ENCODE peak calls at places on chromosomes 12 and 14, in eight cellular contexts. One of them, this sample, is unnamed.
A peak's percentile ranks its signal among the peaks of the same experiment; 100 is the strongest.

GRCh38 chr14:96940009-96940408 is 142.8 kb downstream of the VRK1 start:
- DNase-seq in activated B cell treated with CpG ODN at 0.5 μM for 24 hours: no peak
- DNase-seq in ovary: no peak
- DNase-seq in GOT3: no peak
- DNase-seq in SW 1271: no peak
- DNase-seq in caudate nucleus: no peak
- DNase-seq in lower lobe of right lung: no peak
- DNase-seq in stimulated activated CD4-positive, alpha-beta T cell treated with anti-CD3 and anti-CD28 coated beads, Interleukin-15, amount 100 ng/mL, for 48 hours: no peak
- DNase-seq in this sample: no peak

GRCh38 chr14:89304972-89305703 is 111.9 kb downstream of the FOXN3 start:
- DNase-seq in activated B cell treated with CpG ODN at 0.5 μM for 24 hours: peak; percentile 40
- DNase-seq in ovary: peak; percentile 53
- DNase-seq in GOT3: no peak
- DNase-seq in SW 1271: no peak
- DNase-seq in caudate nucleus: no peak
- DNase-seq in lower lobe of right lung: no peak
- DNase-seq in stimulated activated CD4-positive, alpha-beta T cell treated with anti-CD3 and anti-CD28 coated beads, Interleukin-15, amount 100 ng/mL, for 48 hours: no peak
- DNase-seq in this sample: peak; percentile 68

GRCh38 chr12:89525002-89525823 is 617 bp upstream of the GALNT4 start:
- DNase-seq in activated B cell treated with CpG ODN at 0.5 μM for 24 hours: no peak
- DNase-seq in ovary: peak; percentile 64
- DNase-seq in GOT3: no peak
- DNase-seq in SW 1271: no peak
- DNase-seq in caudate nucleus: no peak
- DNase-seq in lower lobe of right lung: peak; percentile 68
- DNase-seq in stimulated activated CD4-positive, alpha-beta T cell treated with anti-CD3 and anti-CD28 coated beads, Interleukin-15, amount 100 ng/mL, for 48 hours: peak; percentile 25
- DNase-seq in this sample: peak; percentile 27

GRCh38 chr12:57729321-57729844 is 9.2 kb downstream of the AGAP2 start:
- DNase-seq in activated B cell treated with CpG ODN at 0.5 μM for 24 hours: no peak
- DNase-seq in ovary: peak; percentile 10
- DNase-seq in GOT3: no peak
- DNase-seq in SW 1271: no peak
- DNase-seq in caudate nucleus: no peak
- DNase-seq in lower lobe of right lung: no peak
- DNase-seq in stimulated activated CD4-positive, alpha-beta T cell treated with anti-CD3 and anti-CD28 coated beads, Interleukin-15, amount 100 ng/mL, for 48 hours: no peak
- DNase-seq in this sample: no peak

GRCh38 chr12:89883630-89884364 is 175.2 kb upstream of the ATP2B1 start:
- DNase-seq in activated B cell treated with CpG ODN at 0.5 μM for 24 hours: no peak
- DNase-seq in ovary: no peak
- DNase-seq in GOT3: no peak
- DNase-seq in SW 1271: no peak
- DNase-seq in caudate nucleus: no peak
- DNase-seq in lower lobe of right lung: no peak
- DNase-seq in stimulated activated CD4-positive, alpha-beta T cell treated with anti-CD3 and anti-CD28 coated beads, Interleukin-15, amount 100 ng/mL, for 48 hours: no peak
- DNase-seq in this sample: no peak

GRCh38 chr12:104181313-104181712 is 34.3 kb upstream of the TXNRD1 start:
- DNase-seq in activated B cell treated with CpG ODN at 0.5 μM for 24 hours: no peak
- DNase-seq in ovary: no peak
- DNase-seq in GOT3: no peak
- DNase-seq in SW 1271: no peak
- DNase-seq in caudate nucleus: no peak
- DNase-seq in lower lobe of right lung: no peak
- DNase-seq in stimulated activated CD4-positive, alpha-beta T cell treated with anti-CD3 and anti-CD28 coated beads, Interleukin-15, amount 100 ng/mL, for 48 hours: no peak
- DNase-seq in this sample: no peak

GRCh38 chr12:95220726-95221125 is 3.1 kb downstream of the VEZT start:
- DNase-seq in activated B cell treated with CpG ODN at 0.5 μM for 24 hours: no peak
- DNase-seq in ovary: no peak
- DNase-seq in GOT3: no peak
- DNase-seq in SW 1271: no peak
- DNase-seq in caudate nucleus: no peak
- DNase-seq in lower lobe of right lung: no peak
- DNase-seq in stimulated activated CD4-positive, alpha-beta T cell treated with anti-CD3 and anti-CD28 coated beads, Interleukin-15, amount 100 ng/mL, for 48 hours: no peak
- DNase-seq in this sample: no peak

GRCh38 chr12:57849035-57849434 is 2.5 kb upstream of the CTDSP2 start:
- DNase-seq in activated B cell treated with CpG ODN at 0.5 μM for 24 hours: no peak
- DNase-seq in ovary: no peak
- DNase-seq in GOT3: no peak
- DNase-seq in SW 1271: no peak
- DNase-seq in caudate nucleus: no peak
- DNase-seq in lower lobe of right lung: no peak
- DNase-seq in stimulated activated CD4-positive, alpha-beta T cell treated with anti-CD3 and anti-CD28 coated beads, Interleukin-15, amount 100 ng/mL, for 48 hours: no peak
- DNase-seq in this sample: no peak

GRCh38 chr12:125100551-125101434 is 35.6 kb downstream of the AACS start:
- DNase-seq in activated B cell treated with CpG ODN at 0.5 μM for 24 hours: no peak
- DNase-seq in ovary: no peak
- DNase-seq in GOT3: no peak
- DNase-seq in SW 1271: no peak
- DNase-seq in caudate nucleus: no peak
- DNase-seq in lower lobe of right lung: no peak
- DNase-seq in stimulated activated CD4-positive, alpha-beta T cell treated with anti-CD3 and anti-CD28 coated beads, Interleukin-15, amount 100 ng/mL, for 48 hours: no peak
- DNase-seq in this sample: no peak

GRCh38 chr12:128578045-128578444 is 245.7 kb downstream of the SLC15A4 start:
- DNase-seq in activated B cell treated with CpG ODN at 0.5 μM for 24 hours: no peak
- DNase-seq in ovary: no peak
- DNase-seq in GOT3: no peak
- DNase-seq in SW 1271: no peak
- DNase-seq in caudate nucleus: no peak
- DNase-seq in lower lobe of right lung: no peak
- DNase-seq in stimulated activated CD4-positive, alpha-beta T cell treated with anti-CD3 and anti-CD28 coated beads, Interleukin-15, amount 100 ng/mL, for 48 hours: no peak
- DNase-seq in this sample: no peak

GRCh38 chr14:23569443-23570151 is 2.0 kb upstream of the AP1G2 start:
- DNase-seq in activated B cell treated with CpG ODN at 0.5 μM for 24 hours: no peak
- DNase-seq in ovary: no peak
- DNase-seq in GOT3: no peak
- DNase-seq in SW 1271: no peak
- DNase-seq in caudate nucleus: peak; percentile 87
- DNase-seq in lower lobe of right lung: no peak
- DNase-seq in stimulated activated CD4-positive, alpha-beta T cell treated with anti-CD3 and anti-CD28 coated beads, Interleukin-15, amount 100 ng/mL, for 48 hours: no peak
- DNase-seq in this sample: no peak

GRCh38 chr12:124565071-124565491 is 2.3 kb downstream of the NCOR2 start:
- DNase-seq in activated B cell treated with CpG ODN at 0.5 μM for 24 hours: no peak
- DNase-seq in ovary: peak; percentile 55
- DNase-seq in GOT3: no peak
- DNase-seq in SW 1271: no peak
- DNase-seq in caudate nucleus: peak; percentile 28
- DNase-seq in lower lobe of right lung: no peak
- DNase-seq in stimulated activated CD4-positive, alpha-beta T cell treated with anti-CD3 and anti-CD28 coated beads, Interleukin-15, amount 100 ng/mL, for 48 hours: no peak
- DNase-seq in this sample: peak; percentile 75

GRCh38 chr14:64109821-64110554 is 184.2 kb downstream of the ESR2 start:
- DNase-seq in activated B cell treated with CpG ODN at 0.5 μM for 24 hours: no peak
- DNase-seq in ovary: no peak
- DNase-seq in GOT3: no peak
- DNase-seq in SW 1271: no peak
- DNase-seq in caudate nucleus: no peak
- DNase-seq in lower lobe of right lung: no peak
- DNase-seq in stimulated activated CD4-positive, alpha-beta T cell treated with anti-CD3 and anti-CD28 coated beads, Interleukin-15, amount 100 ng/mL, for 48 hours: no peak
- DNase-seq in this sample: no peak

GRCh38 chr14:105711841-105712460 is 185.6 kb downstream of the TMEM121 start:
- DNase-seq in activated B cell treated with CpG ODN at 0.5 μM for 24 hours: no peak
- DNase-seq in ovary: no peak
- DNase-seq in GOT3: no peak
- DNase-seq in SW 1271: no peak
- DNase-seq in caudate nucleus: no peak
- DNase-seq in lower lobe of right lung: no peak
- DNase-seq in stimulated activated CD4-positive, alpha-beta T cell treated with anti-CD3 and anti-CD28 coated beads, Interleukin-15, amount 100 ng/mL, for 48 hours: no peak
- DNase-seq in this sample: no peak

GRCh38 chr12:131386781-131387180 is 324.1 kb upstream of the SFSWAP start:
- DNase-seq in activated B cell treated with CpG ODN at 0.5 μM for 24 hours: no peak
- DNase-seq in ovary: no peak
- DNase-seq in GOT3: no peak
- DNase-seq in SW 1271: no peak
- DNase-seq in caudate nucleus: no peak
- DNase-seq in lower lobe of right lung: no peak
- DNase-seq in stimulated activated CD4-positive, alpha-beta T cell treated with anti-CD3 and anti-CD28 coated beads, Interleukin-15, amount 100 ng/mL, for 48 hours: no peak
- DNase-seq in this sample: no peak

GRCh38 chr14:93017341-93017797 is 94.4 kb downstream of the CHGA start:
- DNase-seq in activated B cell treated with CpG ODN at 0.5 μM for 24 hours: no peak
- DNase-seq in ovary: no peak
- DNase-seq in GOT3: no peak
- DNase-seq in SW 1271: no peak
- DNase-seq in caudate nucleus: no peak
- DNase-seq in lower lobe of right lung: no peak
- DNase-seq in stimulated activated CD4-positive, alpha-beta T cell treated with anti-CD3 and anti-CD28 coated beads, Interleukin-15, amount 100 ng/mL, for 48 hours: no peak
- DNase-seq in this sample: peak; percentile 87

GRCh38 chr12:56715798-56716197 is 9.3 kb downstream of the NACA start:
- DNase-seq in activated B cell treated with CpG ODN at 0.5 μM for 24 hours: no peak
- DNase-seq in ovary: no peak
- DNase-seq in GOT3: no peak
- DNase-seq in SW 1271: no peak
- DNase-seq in caudate nucleus: no peak
- DNase-seq in lower lobe of right lung: no peak
- DNase-seq in stimulated activated CD4-positive, alpha-beta T cell treated with anti-CD3 and anti-CD28 coated beads, Interleukin-15, amount 100 ng/mL, for 48 hours: no peak
- DNase-seq in this sample: no peak

GRCh38 chr12:2498961-2499500 is 295.7 kb upstream of the FKBP4 start:
- DNase-seq in activated B cell treated with CpG ODN at 0.5 μM for 24 hours: no peak
- DNase-seq in ovary: no peak
- DNase-seq in GOT3: no peak
- DNase-seq in SW 1271: no peak
- DNase-seq in caudate nucleus: no peak
- DNase-seq in lower lobe of right lung: no peak
- DNase-seq in stimulated activated CD4-positive, alpha-beta T cell treated with anti-CD3 and anti-CD28 coated beads, Interleukin-15, amount 100 ng/mL, for 48 hours: no peak
- DNase-seq in this sample: no peak

GRCh38 chr14:39175445-39176262 is 600 bp downstream of the PNN start:
- DNase-seq in activated B cell treated with CpG ODN at 0.5 μM for 24 hours: no peak
- DNase-seq in ovary: no peak
- DNase-seq in GOT3: peak; percentile 29
- DNase-seq in SW 1271: no peak
- DNase-seq in caudate nucleus: no peak
- DNase-seq in lower lobe of right lung: no peak
- DNase-seq in stimulated activated CD4-positive, alpha-beta T cell treated with anti-CD3 and anti-CD28 coated beads, Interleukin-15, amount 100 ng/mL, for 48 hours: no peak
- DNase-seq in this sample: no peak

GRCh38 chr12:79448816-79449215 is 241.9 kb downstream of the PAWR start:
- DNase-seq in activated B cell treated with CpG ODN at 0.5 μM for 24 hours: no peak
- DNase-seq in ovary: no peak
- DNase-seq in GOT3: no peak
- DNase-seq in SW 1271: no peak
- DNase-seq in caudate nucleus: no peak
- DNase-seq in lower lobe of right lung: no peak
- DNase-seq in stimulated activated CD4-positive, alpha-beta T cell treated with anti-CD3 and anti-CD28 coated beads, Interleukin-15, amount 100 ng/mL, for 48 hours: no peak
- DNase-seq in this sample: peak; percentile 48

GRCh38 chr12:105499223-105499622 is 168.7 kb downstream of the C12orf75 start:
- DNase-seq in activated B cell treated with CpG ODN at 0.5 μM for 24 hours: no peak
- DNase-seq in ovary: no peak
- DNase-seq in GOT3: no peak
- DNase-seq in SW 1271: no peak
- DNase-seq in caudate nucleus: no peak
- DNase-seq in lower lobe of right lung: no peak
- DNase-seq in stimulated activated CD4-positive, alpha-beta T cell treated with anti-CD3 and anti-CD28 coated beads, Interleukin-15, amount 100 ng/mL, for 48 hours: no peak
- DNase-seq in this sample: no peak

GRCh38 chr14:73771848-73772705 is 57.9 kb upstream of the PNMA1 start:
- DNase-seq in activated B cell treated with CpG ODN at 0.5 μM for 24 hours: peak; percentile 60
- DNase-seq in ovary: peak; percentile 79
- DNase-seq in GOT3: no peak
- DNase-seq in SW 1271: no peak
- DNase-seq in caudate nucleus: no peak
- DNase-seq in lower lobe of right lung: peak; percentile 74
- DNase-seq in stimulated activated CD4-positive, alpha-beta T cell treated with anti-CD3 and anti-CD28 coated beads, Interleukin-15, amount 100 ng/mL, for 48 hours: peak; percentile 77
- DNase-seq in this sample: peak; percentile 41

GRCh38 chr12:53735556-53735955 is 8.3 kb upstream of the CALCOCO1 start:
- DNase-seq in activated B cell treated with CpG ODN at 0.5 μM for 24 hours: no peak
- DNase-seq in ovary: no peak
- DNase-seq in GOT3: no peak
- DNase-seq in SW 1271: no peak
- DNase-seq in caudate nucleus: no peak
- DNase-seq in lower lobe of right lung: no peak
- DNase-seq in stimulated activated CD4-positive, alpha-beta T cell treated with anti-CD3 and anti-CD28 coated beads, Interleukin-15, amount 100 ng/mL, for 48 hours: no peak
- DNase-seq in this sample: no peak

GRCh38 chr12:97313471-97314190 is 149.0 kb upstream of the RMST start:
- DNase-seq in activated B cell treated with CpG ODN at 0.5 μM for 24 hours: no peak
- DNase-seq in ovary: no peak
- DNase-seq in GOT3: no peak
- DNase-seq in SW 1271: no peak
- DNase-seq in caudate nucleus: no peak
- DNase-seq in lower lobe of right lung: no peak
- DNase-seq in stimulated activated CD4-positive, alpha-beta T cell treated with anti-CD3 and anti-CD28 coated beads, Interleukin-15, amount 100 ng/mL, for 48 hours: no peak
- DNase-seq in this sample: no peak

GRCh38 chr14:75373133-75373532 is 54.7 kb upstream of the JDP2 start:
- DNase-seq in activated B cell treated with CpG ODN at 0.5 μM for 24 hours: no peak
- DNase-seq in ovary: no peak
- DNase-seq in GOT3: no peak
- DNase-seq in SW 1271: no peak
- DNase-seq in caudate nucleus: no peak
- DNase-seq in lower lobe of right lung: no peak
- DNase-seq in stimulated activated CD4-positive, alpha-beta T cell treated with anti-CD3 and anti-CD28 coated beads, Interleukin-15, amount 100 ng/mL, for 48 hours: no peak
- DNase-seq in this sample: no peak

GRCh38 chr12:11855993-11856374 is 206.5 kb downstream of the ETV6 start:
- DNase-seq in activated B cell treated with CpG ODN at 0.5 μM for 24 hours: no peak
- DNase-seq in ovary: no peak
- DNase-seq in GOT3: no peak
- DNase-seq in SW 1271: no peak
- DNase-seq in caudate nucleus: no peak
- DNase-seq in lower lobe of right lung: no peak
- DNase-seq in stimulated activated CD4-positive, alpha-beta T cell treated with anti-CD3 and anti-CD28 coated beads, Interleukin-15, amount 100 ng/mL, for 48 hours: no peak
- DNase-seq in this sample: no peak

GRCh38 chr14:78104130-78104529 is 66.0 kb upstream of the NRXN3 start:
- DNase-seq in activated B cell treated with CpG ODN at 0.5 μM for 24 hours: no peak
- DNase-seq in ovary: no peak
- DNase-seq in GOT3: no peak
- DNase-seq in SW 1271: no peak
- DNase-seq in caudate nucleus: no peak
- DNase-seq in lower lobe of right lung: no peak
- DNase-seq in stimulated activated CD4-positive, alpha-beta T cell treated with anti-CD3 and anti-CD28 coated beads, Interleukin-15, amount 100 ng/mL, for 48 hours: no peak
- DNase-seq in this sample: no peak

GRCh38 chr12:99367181-99367580 is 280.4 kb upstream of the GARIN6 start:
- DNase-seq in activated B cell treated with CpG ODN at 0.5 μM for 24 hours: no peak
- DNase-seq in ovary: no peak
- DNase-seq in GOT3: no peak
- DNase-seq in SW 1271: no peak
- DNase-seq in caudate nucleus: no peak
- DNase-seq in lower lobe of right lung: no peak
- DNase-seq in stimulated activated CD4-positive, alpha-beta T cell treated with anti-CD3 and anti-CD28 coated beads, Interleukin-15, amount 100 ng/mL, for 48 hours: no peak
- DNase-seq in this sample: no peak

GRCh38 chr14:75430526-75430925 is 2.7 kb downstream of the JDP2 start:
- DNase-seq in activated B cell treated with CpG ODN at 0.5 μM for 24 hours: no peak
- DNase-seq in ovary: peak; percentile 45
- DNase-seq in GOT3: no peak
- DNase-seq in SW 1271: no peak
- DNase-seq in caudate nucleus: no peak
- DNase-seq in lower lobe of right lung: no peak
- DNase-seq in stimulated activated CD4-positive, alpha-beta T cell treated with anti-CD3 and anti-CD28 coated beads, Interleukin-15, amount 100 ng/mL, for 48 hours: no peak
- DNase-seq in this sample: no peak

GRCh38 chr12:28024231-28024995 is 51.9 kb upstream of the PTHLH start:
- DNase-seq in activated B cell treated with CpG ODN at 0.5 μM for 24 hours: no peak
- DNase-seq in ovary: no peak
- DNase-seq in GOT3: no peak
- DNase-seq in SW 1271: no peak
- DNase-seq in caudate nucleus: no peak
- DNase-seq in lower lobe of right lung: no peak
- DNase-seq in stimulated activated CD4-positive, alpha-beta T cell treated with anti-CD3 and anti-CD28 coated beads, Interleukin-15, amount 100 ng/mL, for 48 hours: no peak
- DNase-seq in this sample: no peak

GRCh38 chr12:47224563-47225133 is 144.9 kb upstream of the AMIGO2 start:
- DNase-seq in activated B cell treated with CpG ODN at 0.5 μM for 24 hours: no peak
- DNase-seq in ovary: no peak
- DNase-seq in GOT3: no peak
- DNase-seq in SW 1271: no peak
- DNase-seq in caudate nucleus: no peak
- DNase-seq in lower lobe of right lung: no peak
- DNase-seq in stimulated activated CD4-positive, alpha-beta T cell treated with anti-CD3 and anti-CD28 coated beads, Interleukin-15, amount 100 ng/mL, for 48 hours: no peak
- DNase-seq in this sample: no peak